ENCODE peak calls at places on chromosomes 3 and 15, in six cellular contexts. P, J, I, M, O and L are unnamed samples. For H3K4me1, the result is how much of the 10 kb centered on the place peaks cover.

GRCh38 chr3:96017556-96017955 is 796.8 kb upstream of the EPHA6 start:
- DNase-seq in P (no peak), J (no peak), I (no peak), M (no peak), O (no peak), L (no peak)

GRCh38 chr15:37055481-37055880 is 44.9 kb downstream of the MEIS2 start:
- DNase-seq in P (no peak), J (no peak), I (no peak), M (no peak), O (no peak), L (no peak)

GRCh38 chr3:162034368-162034767 is 537.8 kb downstream of the OTOL1 start:
- DNase-seq in P (no peak), J (no peak), I (no peak), M (no peak), O (no peak), L (no peak)

GRCh38 chr3:177750436-177750835 is 553.2 kb upstream of the TBL1XR1 start:
- DNase-seq in P (no peak), J (no peak), I (no peak), M (no peak), O (no peak), L (no peak)

GRCh38 chr3:107235923-107236315 is 141.3 kb upstream of the CCDC54 start:
- DNase-seq in P (peak), J (no peak), I (no peak), M (peak), O (peak), L (no peak)

GRCh38 chr3:111081008-111081545 is 9.5 kb downstream of the NECTIN3 start:
- DNase-seq in P (no peak), J (no peak), I (no peak), M (no peak), O (no peak), L (no peak)

GRCh38 chr3:64125561-64125960 is 99.7 kb downstream of the PRICKLE2 start:
- DNase-seq in P (no peak), J (no peak), I (no peak), M (no peak), O (no peak), L (no peak)

GRCh38 chr15:85125056-85125661 is 143.5 kb downstream of the PDE8A start:
- DNase-seq in P (no peak), J (no peak), I (no peak), M (no peak), O (no peak), L (no peak)

GRCh38 chr3:147394168-147394941 is 12.0 kb downstream of the ZIC4 start:
- DNase-seq in P (no peak), J (no peak), I (no peak), M (no peak), O (no peak), L (no peak)

GRCh38 chr3:152105446-152105845 is 163.3 kb upstream of the MBNL1 start:
- DNase-seq in P (no peak), J (no peak), I (no peak), M (no peak), O (no peak), L (no peak)

GRCh38 chr3:134079111-134079531 is 49.4 kb upstream of the SLCO2A1 start:
- DNase-seq in P (no peak), J (no peak), I (no peak), M (no peak), O (no peak), L (no peak)

GRCh38 chr3:156150434-156151066 is 30.2 kb downstream of the KCNAB1 start:
- DNase-seq in P (peak), J (no peak), I (no peak), M (peak), O (peak), L (no peak)

GRCh38 chr3:114764056-114764492 is 383.0 kb downstream of the ZBTB20 start:
- DNase-seq in P (no peak), J (no peak), I (no peak), M (no peak), O (no peak), L (no peak)

GRCh38 chr15:41501191-41501917 is 7.7 kb downstream of the ITPKA start:
- DNase-seq in P (peak), J (no peak), I (no peak), M (no peak), O (no peak), L (no peak)

GRCh38 chr3:110810356-110810755 is 261.3 kb upstream of the NECTIN3 start:
- DNase-seq in P (no peak), J (no peak), I (no peak), M (no peak), O (no peak), L (no peak)

GRCh38 chr3:197309528-197310361 is 11.3 kb upstream of the DLG1 start:
- DNase-seq in P (peak), J (no peak), I (no peak), M (no peak), O (peak), L (no peak)

GRCh38 chr3:146326875-146327543 is 76.1 kb upstream of the PLSCR4 start:
- DNase-seq in P (peak), J (no peak), I (no peak), M (peak), O (peak), L (peak)

GRCh38 chr15:34976073-34976472 is 6.5 kb upstream of the AQR start:
- DNase-seq in P (no peak), J (no peak), I (no peak), M (no peak), O (no peak), L (no peak)

GRCh38 chr3:13072239-13073041 is 789 bp downstream of the IQSEC1 start:
- DNase-seq in P (peak), J (peak), I (peak), M (no peak), O (peak), L (peak)
- H3K27ac ChIP-seq in P (peak), J (peak), I (peak), M (no peak), O (peak), L (no peak)

DNA sequence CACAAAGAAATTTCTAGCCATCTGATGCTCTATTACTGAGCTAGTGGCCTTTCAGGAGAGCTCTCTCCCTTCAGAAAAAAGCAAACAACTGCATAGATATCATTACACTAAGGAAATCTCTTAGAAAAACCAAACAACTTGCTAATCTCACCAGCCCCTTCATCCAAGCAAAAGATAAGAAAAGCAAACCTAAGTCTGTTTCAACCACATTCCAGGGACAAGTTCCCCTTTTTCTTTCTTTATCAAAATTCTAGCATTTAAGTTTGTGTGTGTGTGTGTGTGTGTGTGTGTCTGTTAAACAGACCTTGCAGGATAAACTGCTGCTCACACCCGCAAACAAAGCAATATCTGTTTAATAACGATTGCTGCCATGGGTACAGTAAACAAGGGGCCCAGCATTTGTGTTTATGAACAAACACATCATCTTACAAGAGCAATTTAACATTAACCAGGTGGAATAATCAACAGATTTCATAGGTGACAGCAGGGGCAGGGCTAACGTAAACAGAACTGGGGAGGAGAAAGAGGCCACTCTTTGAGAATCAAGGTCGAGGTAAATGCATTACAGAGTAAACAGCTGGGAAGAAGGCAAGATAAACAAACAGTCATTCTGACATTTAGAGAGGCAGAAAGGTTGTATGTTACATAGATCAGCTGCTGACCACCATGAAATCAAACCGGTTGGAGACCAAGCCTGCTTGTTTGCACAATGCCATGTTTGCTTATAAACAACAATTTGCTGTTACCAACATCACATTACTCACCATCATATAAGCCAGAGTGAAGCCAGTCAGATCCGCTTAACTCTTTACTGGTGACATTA is 375.0 kb downstream of the FOXP1 start:
- DNase-seq in P (no peak), J (no peak), I (no peak), M (no peak), O (no peak), L (no peak)
- H3K4me1 ChIP-seq in P (under half), J (under half), I (under half), M (under half), O (under half), L (under half)

DNA sequence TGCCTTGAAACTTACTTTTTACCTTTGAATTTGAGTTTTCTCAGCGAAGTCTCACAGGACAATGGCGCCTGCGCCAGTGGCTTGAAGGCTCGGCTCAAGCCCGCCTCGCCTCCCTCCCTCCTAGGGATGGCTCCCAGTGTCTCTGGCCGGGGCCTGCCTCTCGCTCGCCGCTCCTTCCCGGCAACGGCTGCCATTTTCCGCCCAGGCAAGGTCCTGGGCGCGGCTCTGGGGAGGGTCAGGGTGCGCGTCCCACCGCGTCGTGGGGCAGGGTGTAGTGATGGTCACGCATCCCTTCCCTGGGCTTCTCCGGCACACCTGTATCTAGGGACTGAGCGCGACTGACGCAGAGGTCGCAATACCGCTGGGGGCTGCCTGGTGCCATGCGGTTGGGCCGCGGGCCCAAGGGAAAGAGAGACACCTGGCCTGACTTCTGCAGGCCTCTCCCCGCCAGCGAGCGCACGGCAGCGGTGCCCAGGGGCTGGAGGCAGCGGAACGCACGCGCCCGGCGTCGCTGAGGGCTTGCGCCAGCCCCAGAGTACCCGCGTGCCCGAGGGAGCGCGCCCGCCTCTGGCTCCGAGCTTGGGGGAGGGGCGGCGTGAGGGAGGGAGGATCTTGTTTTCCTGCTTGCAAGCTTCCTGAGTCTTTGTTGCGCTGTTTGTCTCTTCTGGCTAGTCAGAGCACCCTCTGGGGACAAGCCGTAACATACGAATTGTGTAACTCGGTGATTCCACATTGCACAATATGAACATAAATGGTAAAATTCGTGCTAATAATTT is 20.7 kb upstream of the FEM1B start:
- DNase-seq in P (peak), J (peak), I (peak), M (peak), O (peak), L (peak)
- H3K4me3 ChIP-seq in P (peak), J (peak), I (peak), M (peak), O (peak), L (peak)

DNA sequence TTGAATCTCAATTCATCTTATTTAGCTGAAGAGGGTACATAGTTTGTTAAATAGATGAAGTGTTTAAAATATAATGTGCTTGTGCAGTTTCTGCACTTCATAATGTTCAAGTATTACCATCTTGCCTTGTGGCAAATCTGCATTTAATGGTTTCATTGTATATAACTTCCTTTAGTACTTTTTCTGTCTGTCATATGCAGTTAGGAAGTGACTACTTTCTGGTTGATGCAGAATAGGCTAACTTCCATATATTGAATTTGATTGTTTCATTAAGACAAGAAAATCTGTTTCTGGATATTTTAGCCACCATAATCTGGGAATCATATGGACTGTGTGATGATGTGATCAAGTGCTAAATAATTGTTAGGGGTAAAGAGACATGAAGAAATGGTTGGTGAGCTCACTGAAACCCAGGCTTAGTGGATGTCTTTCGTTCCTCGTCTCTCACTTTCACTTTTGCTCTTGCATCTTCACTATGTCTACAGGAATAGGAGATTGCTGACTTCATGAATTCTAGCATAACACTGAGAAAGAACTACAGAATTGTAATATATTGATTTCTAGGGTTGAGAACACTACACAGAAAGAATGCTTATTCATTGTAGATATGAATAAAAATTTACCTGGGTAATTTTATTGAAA is 3.5 kb upstream of the MNS1 start:
- DNase-seq in P (peak), J (no peak), I (no peak), M (no peak), O (peak), L (no peak)
- H3K27ac ChIP-seq in P (no peak), J (peak), I (no peak), M (no peak), O (no peak), L (no peak)

GRCh38 chr15:70723124-70723427 is 40.3 kb downstream of the UACA start:
- DNase-seq in P (no peak), J (no peak), I (no peak), M (no peak), O (no peak), L (no peak)
- H3K4me1 ChIP-seq in P (under half), J (under half), I (under half), M (under half), O (under half), L (under half)

GRCh38 chr3:193688845-193689714 is 96.1 kb downstream of the OPA1 start:
- DNase-seq in P (no peak), J (no peak), I (no peak), M (no peak), O (no peak), L (no peak)

DNA sequence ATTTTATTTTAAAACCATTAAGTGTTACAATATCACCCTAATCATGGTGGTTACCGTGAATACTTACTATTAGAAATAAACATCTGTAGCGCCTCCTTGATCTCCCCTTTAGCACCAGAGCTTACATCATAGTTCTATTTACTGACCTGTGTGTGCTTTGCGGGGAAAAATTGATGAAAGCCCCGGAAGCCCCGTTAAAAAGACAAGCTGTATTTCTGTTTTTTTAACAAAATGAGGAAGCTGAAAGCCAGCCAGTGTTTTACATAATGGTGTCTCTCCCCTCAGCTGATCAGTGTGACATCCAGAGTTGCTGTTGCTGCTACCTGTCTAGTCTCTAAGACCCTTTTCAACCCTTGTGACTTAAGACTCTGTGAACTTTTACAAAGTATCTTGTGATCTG is 100.8 kb downstream of the OPA1 start:
- DNase-seq in P (peak), J (no peak), I (no peak), M (no peak), O (no peak), L (no peak)
- H3K4me3 ChIP-seq in P (peak), J (no peak), I (no peak), M (no peak), O (no peak), L (no peak)

GRCh38 chr3:188683032-188683491 is 488.7 kb upstream of the TPRG1 start:
- DNase-seq in P (no peak), J (no peak), I (peak), M (no peak), O (no peak), L (no peak)

GRCh38 chr3:188680189-188680588 is 491.6 kb upstream of the TPRG1 start:
- DNase-seq in P (no peak), J (no peak), I (no peak), M (no peak), O (no peak), L (no peak)

GRCh38 chr3:188685789-188686188 is 486.0 kb upstream of the TPRG1 start:
- DNase-seq in P (no peak), J (no peak), I (no peak), M (no peak), O (no peak), L (no peak)

GRCh38 chr3:188686319-188686718 is 485.5 kb upstream of the TPRG1 start:
- DNase-seq in P (no peak), J (no peak), I (no peak), M (no peak), O (no peak), L (no peak)

DNA sequence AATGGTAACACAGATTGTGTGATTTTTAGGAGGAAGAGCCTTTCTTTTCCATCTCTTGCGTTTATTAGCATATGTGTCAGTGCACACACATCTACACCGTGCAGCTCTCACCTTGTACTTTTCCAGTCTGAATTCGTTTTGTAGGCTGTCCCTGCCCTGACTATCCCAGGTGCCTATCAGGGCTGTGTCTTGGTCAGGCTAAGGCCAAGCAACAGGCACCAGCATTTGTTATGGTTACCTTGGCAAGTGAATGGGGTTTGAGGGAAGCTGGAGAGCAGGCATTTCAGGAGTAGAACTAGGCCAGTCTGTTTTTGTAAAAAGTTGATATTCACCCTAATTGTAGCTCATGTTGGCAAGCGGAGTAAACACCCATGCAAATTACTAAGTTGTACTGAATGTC is 489.5 kb upstream of the TPRG1 start:
- DNase-seq in P (no peak), J (no peak), I (no peak), M (no peak), O (no peak), L (no peak)
- H3K27ac ChIP-seq in P (no peak), J (peak), I (peak), M (no peak), O (no peak), L (no peak)

GRCh38 chr3:50299929-50300680 is 900 bp upstream of the HYAL3 start:
- DNase-seq in P (peak), J (no peak), I (peak), M (no peak), O (no peak), L (peak)

GRCh38 chr3:50304601-50305000 is 1.2 kb upstream of the HYAL1 start:
- DNase-seq in P (no peak), J (no peak), I (no peak), M (no peak), O (no peak), L (no peak)

GRCh38 chr3:50300681-50301254 is 1.6 kb upstream of the HYAL3 start:
- DNase-seq in P (no peak), J (no peak), I (no peak), M (no peak), O (no peak), L (no peak)

GRCh38 chr3:50303038-50303815 is at the start of gene HYAL1:
- DNase-seq in P (no peak), J (peak), I (no peak), M (peak), O (no peak), L (peak)

GRCh38 chr3:50302095-50303037 is 1.0 kb downstream of the HYAL1 start:
- DNase-seq in P (no peak), J (no peak), I (no peak), M (no peak), O (no peak), L (peak)
- H3K4me1 ChIP-seq in P (under half), J (under half), I (under half), M (under half), O (under half), L (under half)

DNA sequence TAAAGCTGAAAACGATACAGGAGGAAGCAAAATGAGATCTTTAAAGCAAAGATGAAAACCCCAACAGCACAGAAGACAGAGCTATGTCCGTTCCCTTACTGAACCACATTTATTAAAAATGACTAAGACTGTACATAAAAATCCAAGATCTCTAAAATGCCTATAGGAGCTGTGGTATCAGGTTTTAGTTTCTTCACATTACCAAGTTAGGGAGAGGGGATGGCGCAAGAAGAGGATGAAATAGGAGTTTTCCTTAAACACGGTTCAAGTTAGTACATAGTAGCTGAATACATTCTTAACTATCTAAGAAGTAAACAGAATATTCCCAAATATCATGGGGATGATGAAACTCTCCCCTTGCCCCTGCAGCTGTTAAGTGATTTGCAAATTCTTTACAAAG is 6.3 kb downstream of the EOMES start:
- DNase-seq in P (no peak), J (no peak), I (no peak), M (no peak), O (no peak), L (no peak)
- H3K4me3 ChIP-seq in P (no peak), J (no peak), I (no peak), M (no peak), O (no peak), L (no peak)

GRCh38 chr15:66766282-66767228 is 64.5 kb downstream of the SMAD6 start:
- DNase-seq in P (no peak), J (no peak), I (no peak), M (no peak), O (no peak), L (no peak)
- H3K27ac ChIP-seq in P (no peak), J (no peak), I (peak), M (no peak), O (no peak), L (peak)